ENCODE peak calls at places on chromosomes 6 and 20, in four cellular contexts. Y is heart left ventricle, S is bronchial epithelial cell, R is IMR-90. K is an unnamed sample.
A peak's percentile ranks its signal among the peaks of the same experiment; 100 is the strongest.

GRCh38 chr6:123635144-123635543 is 1.6 kb downstream of the TRDN start:
- DNase-seq in Y (no peak), S (no peak), R (no peak), K (no peak)

GRCh38 chr20:24675651-24676352 is 206.4 kb downstream of the SYNDIG1 start:
- DNase-seq in Y (peak; percentile 25), S (no peak), R (no peak), K (no peak)

GRCh38 chr6:137570307-137570832 is 76.2 kb upstream of the OLIG3 start:
- DNase-seq in Y (no peak), S (no peak), R (no peak), K (no peak)

GRCh38 chr20:11544029-11544678 is 373.5 kb upstream of the BTBD3 start:
- DNase-seq in Y (no peak), S (peak; percentile 72), R (peak; percentile 75), K (peak; percentile 84)

GRCh38 chr6:79134699-79135474 is 56.8 kb upstream of the PHIP start:
- DNase-seq in Y (no peak), S (no peak), R (no peak), K (no peak)

GRCh38 chr20:62151835-62152364 is 8.3 kb downstream of the SS18L1 start:
- DNase-seq in Y (no peak), S (no peak), R (no peak), K (no peak)

GRCh38 chr6:25542984-25543383 is 109.0 kb upstream of the SCGN start:
- DNase-seq in Y (no peak), S (no peak), R (no peak), K (no peak)

GRCh38 chr6:158536891-158537798 is 22.7 kb upstream of the TMEM181 start:
- DNase-seq in Y (peak; percentile 63), S (no peak), R (no peak), K (peak; percentile 18)

GRCh38 chr6:90123796-90124195 is 172.8 kb downstream of the BACH2 start:
- DNase-seq in Y (no peak), S (no peak), R (peak; percentile 64), K (no peak)

GRCh38 chr6:167855825-167856425 is 29.2 kb downstream of the AFDN start:
- DNase-seq in Y (no peak), S (peak; percentile 99), R (peak; percentile 97), K (no peak)

GRCh38 chr6:5566718-5567117 is 305.4 kb downstream of the FARS2 start:
- DNase-seq in Y (no peak), S (no peak), R (no peak), K (no peak)

GRCh38 chr20:19026901-19027644 is 185.4 kb upstream of the SLC24A3 start:
- DNase-seq in Y (no peak), S (no peak), R (no peak), K (no peak)

GRCh38 chr6:44237813-44238433 is 9.0 kb upstream of the HSP90AB1 start:
- DNase-seq in Y (peak; percentile 91), S (no peak), R (peak; percentile 56), K (peak; percentile 87)

GRCh38 chr20:56222201-56222600 is 26.3 kb upstream of the MC3R start:
- DNase-seq in Y (no peak), S (peak; percentile 31), R (no peak), K (no peak)

GRCh38 chr6:28742668-28743270 is 181.0 kb downstream of the TRIM27 start:
- DNase-seq in Y (no peak), S (peak; percentile 84), R (peak; percentile 72), K (no peak)

DNA sequence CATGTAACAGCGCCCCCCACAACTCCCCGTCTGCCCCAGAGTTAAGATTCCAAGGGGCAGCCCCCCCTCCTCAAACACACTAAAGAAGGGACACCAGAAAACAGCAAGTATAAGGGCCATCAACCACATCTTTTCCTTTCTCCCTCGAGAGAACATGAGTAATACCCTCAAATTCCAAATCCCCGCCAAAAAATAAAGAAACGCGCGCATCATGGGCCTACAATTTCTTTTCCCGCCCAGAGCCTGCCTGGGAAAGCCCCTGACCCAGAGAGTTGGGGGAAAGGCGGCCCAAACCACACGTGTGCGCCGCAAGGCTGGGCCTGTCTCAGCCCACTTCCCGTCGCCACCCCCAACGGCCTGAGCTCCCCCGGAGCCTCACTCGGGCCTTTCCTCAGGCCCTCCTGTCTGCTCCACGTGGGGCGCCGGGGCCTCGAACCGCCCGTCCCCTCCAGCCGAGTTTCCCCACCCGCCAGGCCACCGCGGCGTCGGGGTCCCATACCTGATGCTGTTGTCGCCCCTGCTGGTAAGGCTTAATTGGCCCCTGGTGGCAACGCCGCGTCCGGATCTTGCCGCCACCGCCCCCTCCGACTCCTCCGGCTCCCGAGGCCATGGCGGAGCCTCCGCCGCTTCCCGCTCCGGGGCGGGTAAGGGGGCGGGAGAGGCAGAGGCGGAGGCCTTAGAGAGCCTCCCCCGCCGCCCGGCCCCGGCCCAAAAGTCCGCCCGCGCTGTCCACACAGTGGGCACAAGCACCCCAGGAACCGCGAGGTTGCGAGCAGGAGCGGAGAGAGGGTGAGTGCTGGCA is 746 bp downstream of the NUP153 start:
- DNase-seq in Y (peak; percentile 75), S (peak; percentile 51), R (peak; percentile 67), K (peak; percentile 66)
- TF ChIP-seq CTCF in Y (no peak), S (peak; percentile 19), R (peak; percentile 11), K (no peak)

GRCh38 chr6:37433657-37434271 is 743 bp downstream of the CMTR1 start:
- DNase-seq in Y (peak; percentile 64), S (no peak), R (peak; percentile 12), K (no peak)

GRCh38 chr6:37432916-37433656 is at the start of gene CMTR1:
- DNase-seq in Y (peak; percentile 99), S (peak; percentile 74), R (peak; percentile 86), K (peak; percentile 95)

GRCh38 chr6:37435373-37435772 is 2.4 kb downstream of the CMTR1 start:
- DNase-seq in Y (no peak), S (no peak), R (no peak), K (no peak)

GRCh38 chr6:37438912-37439311 is 5.9 kb downstream of the CMTR1 start:
- DNase-seq in Y (no peak), S (no peak), R (peak; percentile 41), K (no peak)

DNA sequence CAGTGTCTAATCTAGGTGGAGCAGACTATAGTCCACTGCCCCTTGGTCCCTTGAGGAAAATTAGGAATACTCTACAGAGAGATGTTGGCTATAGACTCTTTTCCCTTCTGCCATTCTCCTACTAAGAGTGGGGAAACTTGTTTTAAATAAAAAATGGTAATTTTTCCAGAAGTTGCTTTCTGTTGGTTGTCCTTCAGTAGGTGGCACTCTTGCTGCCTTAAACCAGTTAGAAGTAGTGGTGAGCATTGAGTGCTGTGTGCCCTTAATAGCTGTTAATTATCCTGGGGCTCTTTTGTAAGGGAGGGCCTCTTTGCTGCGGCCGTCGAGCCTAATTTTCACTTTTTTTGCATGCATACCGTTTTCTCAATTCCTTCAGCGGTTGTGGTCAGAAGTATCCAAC is 2.8 kb downstream of the CMTR1 start:
- DNase-seq in Y (no peak), S (no peak), R (no peak), K (no peak)
- TF ChIP-seq CTCF in Y (no peak), S (no peak), R (peak; percentile 11), K (no peak)

DNA sequence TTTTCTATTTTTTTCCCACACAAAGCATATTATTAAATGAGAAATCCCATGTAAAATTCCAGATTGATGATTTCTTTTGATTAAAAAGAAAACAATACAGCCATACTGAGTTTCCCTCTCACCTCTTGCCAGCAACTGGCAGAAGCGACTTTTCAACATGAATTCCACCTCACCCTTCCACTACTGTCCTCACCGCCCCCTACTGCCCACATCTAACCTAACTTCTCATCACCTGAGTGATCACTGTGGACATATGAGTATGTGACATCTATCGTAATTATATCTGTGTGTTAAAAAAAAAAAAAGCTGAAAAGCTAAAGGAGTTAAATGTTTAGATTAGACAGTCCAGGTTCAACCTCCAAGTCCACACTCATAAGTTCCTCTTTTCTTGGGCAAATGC is 528.6 kb downstream of the PRKN start:
- DNase-seq in Y (no peak), S (no peak), R (no peak), K (no peak)
- TF ChIP-seq CTCF in Y (no peak), S (no peak), R (no peak), K (no peak)

GRCh38 chr20:48877299-48877698 is 44.2 kb upstream of the ARFGEF2 start:
- DNase-seq in Y (no peak), S (peak; percentile 10), R (no peak), K (no peak)
- TF ChIP-seq CTCF in Y (no peak), S (peak; percentile 20), R (no peak), K (no peak)

GRCh38 chr20:49915118-49915379 is 280 bp downstream of the SPATA2 start:
- DNase-seq in Y (no peak), S (no peak), R (no peak), K (no peak)
- TF ChIP-seq CTCF in Y (no peak), S (no peak), R (peak; percentile 3), K (no peak)

GRCh38 chr6:150720774-150721233 is 121.1 kb downstream of the PLEKHG1 start:
- DNase-seq in Y (no peak), S (peak; percentile 96), R (no peak), K (no peak)
- TF ChIP-seq CTCF in Y (no peak), S (no peak), R (no peak), K (no peak)

GRCh38 chr6:164106345-164106769 is 691.8 kb downstream of the QKI start:
- DNase-seq in Y (no peak), S (no peak), R (no peak), K (no peak)
- TF ChIP-seq CTCF in Y (peak; percentile 62), S (no peak), R (no peak), K (no peak)